ENCODE peak calls at places on chromosomes 6 and 20, in ten cellular contexts. One of them, this sample, is unnamed.

GRCh38 chr6:15535495-15536200 is 127.2 kb downstream of the DTNBP1 start:
- DNase-seq in heart right ventricle: peak; percentile 4
- DNase-seq in WTC11: no peak
- DNase-seq in astrocyte of the spinal cord: no peak
- DNase-seq in kidney epithelial cell: no peak
- DNase-seq in Panc1: no peak
- DNase-seq in ascending aorta: no peak
- DNase-seq in omental fat pad: no peak
- DNase-seq in A549: no peak
- DNase-seq in dorsolateral prefrontal cortex: no peak
- DNase-seq in this sample: no peak

GRCh38 chr6:6003334-6004146 is 3.2 kb downstream of the NRN1 start:
- DNase-seq in omental fat pad: no peak
- DNase-seq in A549: no peak
- DNase-seq in ascending aorta: no peak
- DNase-seq in Panc1: no peak
- DNase-seq in WTC11: peak; percentile 66
- DNase-seq in kidney epithelial cell: no peak
- DNase-seq in dorsolateral prefrontal cortex: no peak
- DNase-seq in astrocyte of the spinal cord: peak; percentile 22
- DNase-seq in heart right ventricle: peak; percentile 47
- DNase-seq in this sample: no peak

GRCh38 chr6:121881974-121882667 is 446.7 kb downstream of the GJA1 start:
- DNase-seq in A549: no peak
- DNase-seq in dorsolateral prefrontal cortex: no peak
- DNase-seq in WTC11: no peak
- DNase-seq in omental fat pad: no peak
- DNase-seq in astrocyte of the spinal cord: peak; percentile 88
- DNase-seq in heart right ventricle: no peak
- DNase-seq in Panc1: no peak
- DNase-seq in kidney epithelial cell: no peak
- DNase-seq in ascending aorta: no peak
- DNase-seq in this sample: no peak

GRCh38 chr6:121516331-121516730 is 80.9 kb downstream of the GJA1 start:
- DNase-seq in astrocyte of the spinal cord: peak; percentile 50
- DNase-seq in dorsolateral prefrontal cortex: no peak
- DNase-seq in A549: no peak
- DNase-seq in Panc1: no peak
- DNase-seq in kidney epithelial cell: no peak
- DNase-seq in heart right ventricle: no peak
- DNase-seq in WTC11: no peak
- DNase-seq in omental fat pad: no peak
- DNase-seq in ascending aorta: no peak
- DNase-seq in this sample: no peak

GRCh38 chr20:52945268-52945667 is 26.9 kb upstream of the TSHZ2 start:
- DNase-seq in ascending aorta: no peak
- DNase-seq in astrocyte of the spinal cord: no peak
- DNase-seq in A549: no peak
- DNase-seq in dorsolateral prefrontal cortex: no peak
- DNase-seq in heart right ventricle: no peak
- DNase-seq in omental fat pad: no peak
- DNase-seq in kidney epithelial cell: no peak
- DNase-seq in Panc1: no peak
- DNase-seq in WTC11: no peak
- DNase-seq in this sample: no peak

GRCh38 chr6:120282005-120282404 is 932.4 kb upstream of the MAN1A1 start:
- DNase-seq in astrocyte of the spinal cord: no peak
- DNase-seq in dorsolateral prefrontal cortex: no peak
- DNase-seq in ascending aorta: no peak
- DNase-seq in A549: no peak
- DNase-seq in kidney epithelial cell: no peak
- DNase-seq in heart right ventricle: no peak
- DNase-seq in WTC11: no peak
- DNase-seq in omental fat pad: no peak
- DNase-seq in Panc1: no peak
- DNase-seq in this sample: no peak

GRCh38 chr6:1313755-1314503 is 2.0 kb downstream of the FOXQ1 start:
- DNase-seq in A549: peak; percentile 59
- DNase-seq in Panc1: no peak
- DNase-seq in WTC11: peak; percentile 75
- DNase-seq in kidney epithelial cell: no peak
- DNase-seq in heart right ventricle: no peak
- DNase-seq in omental fat pad: no peak
- DNase-seq in astrocyte of the spinal cord: no peak
- DNase-seq in dorsolateral prefrontal cortex: no peak
- DNase-seq in ascending aorta: no peak
- DNase-seq in this sample: no peak

GRCh38 chr6:28251648-28252506 is at the start of gene ZKSCAN4:
- DNase-seq in omental fat pad: no peak
- DNase-seq in ascending aorta: peak; percentile 25
- DNase-seq in heart right ventricle: peak; percentile 94
- DNase-seq in Panc1: peak; percentile 81
- DNase-seq in kidney epithelial cell: peak; percentile 71
- DNase-seq in dorsolateral prefrontal cortex: peak; percentile 87
- DNase-seq in astrocyte of the spinal cord: peak; percentile 92
- DNase-seq in A549: peak; percentile 90
- DNase-seq in WTC11: peak; percentile 79
- DNase-seq in this sample: no peak

GRCh38 chr20:62950741-62951140 is 1.8 kb upstream of the SLC17A9 start:
- DNase-seq in ascending aorta: no peak
- DNase-seq in heart right ventricle: no peak
- DNase-seq in kidney epithelial cell: no peak
- DNase-seq in A549: no peak
- DNase-seq in Panc1: no peak
- DNase-seq in dorsolateral prefrontal cortex: no peak
- DNase-seq in astrocyte of the spinal cord: no peak
- DNase-seq in WTC11: no peak
- DNase-seq in omental fat pad: no peak
- DNase-seq in this sample: no peak

GRCh38 chr6:9064156-9064555 is 628.8 kb upstream of the SLC35B3 start:
- DNase-seq in astrocyte of the spinal cord: no peak
- DNase-seq in dorsolateral prefrontal cortex: no peak
- DNase-seq in kidney epithelial cell: no peak
- DNase-seq in omental fat pad: no peak
- DNase-seq in ascending aorta: no peak
- DNase-seq in A549: no peak
- DNase-seq in heart right ventricle: no peak
- DNase-seq in WTC11: no peak
- DNase-seq in Panc1: no peak
- DNase-seq in this sample: no peak

GRCh38 chr20:4573564-4574355 is 147.9 kb upstream of the PRND start:
- DNase-seq in ascending aorta: no peak
- DNase-seq in A549: peak; percentile 99
- DNase-seq in heart right ventricle: no peak
- DNase-seq in dorsolateral prefrontal cortex: peak; percentile 46
- DNase-seq in astrocyte of the spinal cord: peak; percentile 98
- DNase-seq in WTC11: no peak
- DNase-seq in kidney epithelial cell: peak; percentile 92
- DNase-seq in Panc1: peak; percentile 82
- DNase-seq in omental fat pad: no peak
- DNase-seq in this sample: no peak

GRCh38 chr20:46099491-46100287 is 9.9 kb upstream of the NCOA5 start:
- DNase-seq in omental fat pad: no peak
- DNase-seq in Panc1: no peak
- DNase-seq in heart right ventricle: no peak
- DNase-seq in kidney epithelial cell: no peak
- DNase-seq in ascending aorta: no peak
- DNase-seq in WTC11: peak; percentile 76
- DNase-seq in astrocyte of the spinal cord: no peak
- DNase-seq in dorsolateral prefrontal cortex: no peak
- DNase-seq in A549: no peak
- DNase-seq in this sample: no peak

GRCh38 chr6:166587631-166588413 is 1.3 kb upstream of the RAMACL start:
- DNase-seq in Panc1: no peak
- DNase-seq in WTC11: no peak
- DNase-seq in dorsolateral prefrontal cortex: no peak
- DNase-seq in kidney epithelial cell: no peak
- DNase-seq in ascending aorta: no peak
- DNase-seq in heart right ventricle: no peak
- DNase-seq in omental fat pad: no peak
- DNase-seq in astrocyte of the spinal cord: no peak
- DNase-seq in A549: no peak
- DNase-seq in this sample: no peak

GRCh38 chr6:166591026-166591425 is 4.5 kb upstream of the RAMACL start:
- DNase-seq in heart right ventricle: no peak
- DNase-seq in A549: no peak
- DNase-seq in kidney epithelial cell: no peak
- DNase-seq in dorsolateral prefrontal cortex: no peak
- DNase-seq in omental fat pad: no peak
- DNase-seq in astrocyte of the spinal cord: no peak
- DNase-seq in ascending aorta: no peak
- DNase-seq in Panc1: no peak
- DNase-seq in WTC11: no peak
- DNase-seq in this sample: no peak

GRCh38 chr6:166589786-166590574 is 3.5 kb upstream of the RAMACL start:
- DNase-seq in astrocyte of the spinal cord: no peak
- DNase-seq in heart right ventricle: no peak
- DNase-seq in dorsolateral prefrontal cortex: no peak
- DNase-seq in Panc1: no peak
- DNase-seq in A549: no peak
- DNase-seq in omental fat pad: no peak
- DNase-seq in WTC11: no peak
- DNase-seq in kidney epithelial cell: no peak
- DNase-seq in ascending aorta: no peak
- DNase-seq in this sample: no peak

GRCh38 chr6:166588691-166589333 is 2.3 kb upstream of the RAMACL start:
- DNase-seq in Panc1: no peak
- DNase-seq in A549: no peak
- DNase-seq in astrocyte of the spinal cord: peak; percentile 90
- DNase-seq in kidney epithelial cell: no peak
- DNase-seq in heart right ventricle: no peak
- DNase-seq in ascending aorta: no peak
- DNase-seq in WTC11: peak; percentile 35
- DNase-seq in dorsolateral prefrontal cortex: no peak
- DNase-seq in omental fat pad: no peak
- DNase-seq in this sample: no peak

DNA sequence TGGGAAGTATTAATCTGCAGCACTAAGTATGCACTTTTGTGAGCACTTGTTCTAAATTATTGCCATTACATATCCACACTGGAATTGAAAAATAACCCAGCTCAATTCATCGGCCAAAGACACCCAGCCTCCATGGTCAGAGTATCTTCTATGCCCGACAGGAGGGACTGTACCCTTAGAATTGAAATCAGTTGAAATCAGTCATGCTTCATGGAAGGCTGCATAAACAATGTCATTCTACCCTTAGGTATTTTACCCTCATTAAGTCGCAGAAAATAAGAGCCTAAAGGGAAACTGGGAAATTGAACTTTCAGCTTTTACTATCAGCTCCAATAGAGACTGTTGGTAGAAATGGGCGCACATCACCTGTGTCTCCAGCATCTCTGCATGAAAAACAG is 2.9 kb upstream of the RAMACL start:
- DNase-seq in heart right ventricle: no peak
- DNase-seq in WTC11: no peak
- DNase-seq in dorsolateral prefrontal cortex: no peak
- DNase-seq in ascending aorta: no peak
- DNase-seq in Panc1: no peak
- DNase-seq in A549: no peak
- DNase-seq in omental fat pad: no peak
- DNase-seq in kidney epithelial cell: no peak
- DNase-seq in astrocyte of the spinal cord: no peak
- DNase-seq in this sample: no peak
- TF ChIP-seq CTCF in heart right ventricle: no peak
- TF ChIP-seq CTCF in WTC11: no peak
- TF ChIP-seq CTCF in dorsolateral prefrontal cortex: no peak
- TF ChIP-seq CTCF in ascending aorta: no peak
- TF ChIP-seq CTCF in Panc1: no peak
- TF ChIP-seq CTCF in A549: no peak
- TF ChIP-seq CTCF in omental fat pad: no peak
- TF ChIP-seq CTCF in kidney epithelial cell: peak; percentile 2
- TF ChIP-seq CTCF in astrocyte of the spinal cord: no peak
- TF ChIP-seq CTCF in this sample: peak; percentile 50

GRCh38 chr20:58481541-58482021 is 33.6 kb downstream of the APCDD1L start:
- DNase-seq in astrocyte of the spinal cord: peak; percentile 28
- DNase-seq in kidney epithelial cell: no peak
- DNase-seq in WTC11: peak; percentile 86
- DNase-seq in ascending aorta: no peak
- DNase-seq in A549: no peak
- DNase-seq in Panc1: no peak
- DNase-seq in omental fat pad: no peak
- DNase-seq in heart right ventricle: peak; percentile 36
- DNase-seq in dorsolateral prefrontal cortex: no peak
- DNase-seq in this sample: no peak
- TF ChIP-seq CTCF in astrocyte of the spinal cord: peak; percentile 66
- TF ChIP-seq CTCF in kidney epithelial cell: peak; percentile 62
- TF ChIP-seq CTCF in WTC11: peak; percentile 92
- TF ChIP-seq CTCF in ascending aorta: no peak
- TF ChIP-seq CTCF in A549: no peak
- TF ChIP-seq CTCF in Panc1: peak; percentile 55
- TF ChIP-seq CTCF in omental fat pad: no peak
- TF ChIP-seq CTCF in heart right ventricle: peak; percentile 52
- TF ChIP-seq CTCF in dorsolateral prefrontal cortex: peak; percentile 58
- TF ChIP-seq CTCF in this sample: peak; percentile 77

GRCh38 chr6:151370509-151371078 is 20.8 kb downstream of the ZBTB2 start:
- DNase-seq in dorsolateral prefrontal cortex: no peak
- DNase-seq in heart right ventricle: no peak
- DNase-seq in astrocyte of the spinal cord: peak; percentile 52
- DNase-seq in WTC11: no peak
- DNase-seq in A549: peak; percentile 29
- DNase-seq in ascending aorta: no peak
- DNase-seq in Panc1: no peak
- DNase-seq in omental fat pad: no peak
- DNase-seq in kidney epithelial cell: no peak
- DNase-seq in this sample: no peak
- TF ChIP-seq CTCF in dorsolateral prefrontal cortex: peak; percentile 26
- TF ChIP-seq CTCF in heart right ventricle: peak; percentile 21
- TF ChIP-seq CTCF in astrocyte of the spinal cord: peak; percentile 54
- TF ChIP-seq CTCF in WTC11: no peak
- TF ChIP-seq CTCF in A549: peak; percentile 17
- TF ChIP-seq CTCF in ascending aorta: no peak
- TF ChIP-seq CTCF in Panc1: peak; percentile 62
- TF ChIP-seq CTCF in omental fat pad: no peak
- TF ChIP-seq CTCF in kidney epithelial cell: peak; percentile 32
- TF ChIP-seq CTCF in this sample: peak; percentile 77

DNA sequence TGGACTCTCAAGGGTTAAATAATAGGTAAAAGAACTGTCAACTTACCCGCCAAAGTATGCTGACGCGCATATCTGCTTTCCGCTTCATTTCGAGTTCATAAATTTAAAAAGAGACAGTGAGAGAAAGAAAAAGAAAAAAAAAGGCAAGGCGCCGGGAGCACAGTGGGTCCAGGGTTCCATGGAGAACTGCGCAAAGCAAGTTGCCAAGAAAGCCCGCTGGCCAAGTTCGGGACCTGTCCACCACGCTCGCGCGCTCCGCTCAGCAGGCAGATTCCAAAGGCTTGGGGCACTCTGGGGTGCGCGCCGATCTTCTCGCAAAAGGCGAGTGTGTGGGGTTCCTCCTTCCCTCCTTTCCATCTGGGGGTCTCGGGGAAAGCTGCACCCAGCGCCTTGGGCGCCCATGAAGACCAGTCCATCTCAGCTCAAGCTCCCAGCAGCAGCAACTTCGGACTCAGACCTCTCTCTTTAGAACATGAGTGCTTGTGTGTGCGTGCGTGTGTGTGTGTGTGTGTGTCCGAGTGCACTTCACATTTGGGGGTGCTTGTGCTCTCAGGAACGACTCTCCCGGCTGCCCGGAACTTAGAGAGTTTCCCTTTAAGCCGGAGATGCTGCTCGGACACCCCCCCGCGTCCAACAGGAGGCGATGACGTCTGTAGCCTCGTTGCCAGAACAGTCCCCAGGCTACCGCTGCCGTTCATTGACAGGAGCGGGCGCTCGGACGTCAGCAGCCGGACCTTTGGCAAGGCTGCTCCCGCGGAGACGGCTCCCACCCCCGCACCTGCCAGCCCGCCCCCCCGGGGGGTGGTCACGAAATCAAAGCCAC is 180.0 kb downstream of the TBXT start:
- DNase-seq in Panc1: no peak
- DNase-seq in ascending aorta: no peak
- DNase-seq in WTC11: peak; percentile 63
- DNase-seq in astrocyte of the spinal cord: peak; percentile 91
- DNase-seq in kidney epithelial cell: peak; percentile 32
- DNase-seq in heart right ventricle: peak; percentile 90
- DNase-seq in dorsolateral prefrontal cortex: peak; percentile 89
- DNase-seq in omental fat pad: peak; percentile 54
- DNase-seq in A549: peak; percentile 99
- DNase-seq in this sample: no peak
- TF ChIP-seq CTCF in Panc1: peak; percentile 16
- TF ChIP-seq CTCF in ascending aorta: no peak
- TF ChIP-seq CTCF in WTC11: no peak
- TF ChIP-seq CTCF in astrocyte of the spinal cord: peak; percentile 10
- TF ChIP-seq CTCF in kidney epithelial cell: no peak
- TF ChIP-seq CTCF in heart right ventricle: no peak
- TF ChIP-seq CTCF in dorsolateral prefrontal cortex: no peak
- TF ChIP-seq CTCF in omental fat pad: no peak
- TF ChIP-seq CTCF in A549: no peak
- TF ChIP-seq CTCF in this sample: no peak